ENCODE peak calls at places on chromosomes 16 and 17, in nine cellular contexts. D is CD4-positive, alpha-beta memory T cell; V is NCI-H1092 treated with DMSO at 0.1 percent for 48 hours; G is activated CD8-positive, alpha-beta T cell treated with anti-CD3 and anti-CD28 coated beads, Interleukin-2, amount 10 ng/mL, durations not matched to agents 7 days and 5 days; T is left colon; O is EH; Q is LoVo; A is CD8-positive, alpha-beta T cell; Z is myocyte. R is an unnamed sample.

GRCh38 chr17:38609280-38610031 is 3.7 kb upstream of the SRCIN1 start:
- DNase-seq in D (no peak), V (no peak), G (no peak), T (no peak), O (no peak), Q (no peak), A (no peak), Z (no peak), R (no peak)

GRCh38 chr16:66266436-66267286 is 99.8 kb upstream of the CDH5 start:
- DNase-seq in D (no peak), V (no peak), G (no peak), T (no peak), O (peak; percentile 87), Q (no peak), A (no peak), Z (peak; percentile 49), R (peak; percentile 80)

GRCh38 chr17:338442-339192 is 14.0 kb downstream of the RPH3AL start:
- DNase-seq in D (no peak), V (no peak), G (no peak), T (peak; percentile 42), O (no peak), Q (no peak), A (no peak), Z (peak; percentile 84), R (peak; percentile 48)

GRCh38 chr17:57256708-57257112 is 387 bp downstream of the MSI2 start:
- DNase-seq in D (peak; percentile 33), V (peak; percentile 54), G (peak; percentile 67), T (no peak), O (peak; percentile 17), Q (peak; percentile 59), A (no peak), Z (no peak), R (no peak)

GRCh38 chr17:888998-889401 is 90.6 kb downstream of the NXN start:
- DNase-seq in D (no peak), V (no peak), G (peak; percentile 26), T (no peak), O (no peak), Q (no peak), A (no peak), Z (peak; percentile 83), R (no peak)

GRCh38 chr16:10039220-10040096 is 142.8 kb downstream of the GRIN2A start:
- DNase-seq in D (no peak), V (no peak), G (no peak), T (no peak), O (peak; percentile 15), Q (no peak), A (no peak), Z (no peak), R (no peak)

GRCh38 chr16:27977966-27978365 is 85.5 kb downstream of the GSG1L start:
- DNase-seq in D (no peak), V (no peak), G (no peak), T (peak; percentile 14), O (no peak), Q (no peak), A (no peak), Z (peak; percentile 74), R (peak; percentile 82)

GRCh38 chr17:6608321-6608720 is 32.2 kb downstream of the KIAA0753 start:
- DNase-seq in D (no peak), V (no peak), G (no peak), T (no peak), O (peak; percentile 36), Q (no peak), A (no peak), Z (no peak), R (no peak)

GRCh38 chr17:57662021-57662420 is 83.1 kb downstream of the CCDC182 start:
- DNase-seq in D (no peak), V (peak; percentile 53), G (no peak), T (no peak), O (no peak), Q (no peak), A (no peak), Z (peak; percentile 87), R (no peak)

GRCh38 chr16:86517652-86518258 is 7.4 kb downstream of the FOXF1 start:
- DNase-seq in D (no peak), V (peak; percentile 33), G (peak; percentile 52), T (peak; percentile 76), O (peak; percentile 74), Q (peak; percentile 54), A (no peak), Z (peak; percentile 61), R (peak; percentile 83)

GRCh38 chr17:57876023-57876865 is 26.4 kb upstream of the MRPS23 start:
- DNase-seq in D (no peak), V (no peak), G (no peak), T (no peak), O (no peak), Q (no peak), A (no peak), Z (no peak), R (no peak)

GRCh38 chr17:47877368-47878034 is 18.5 kb upstream of the SP2 start:
- DNase-seq in D (no peak), V (no peak), G (no peak), T (no peak), O (no peak), Q (no peak), A (no peak), Z (no peak), R (no peak)

GRCh38 chr17:45908935-45909334 is 14.6 kb downstream of the MAPT start:
- DNase-seq in D (no peak), V (no peak), G (no peak), T (no peak), O (no peak), Q (no peak), A (no peak), Z (peak; percentile 32), R (no peak)

GRCh38 chr17:10234033-10234432 is 35.6 kb upstream of the GAS7 start:
- DNase-seq in D (no peak), V (no peak), G (no peak), T (no peak), O (no peak), Q (peak; percentile 34), A (no peak), Z (no peak), R (no peak)

GRCh38 chr16:10922328-10923145 is 19.7 kb downstream of the DEXI start:
- DNase-seq in D (no peak), V (peak; percentile 71), G (no peak), T (no peak), O (peak; percentile 55), Q (no peak), A (no peak), Z (peak; percentile 70), R (peak; percentile 92)

GRCh38 chr17:1559047-1559742 is 3.4 kb downstream of the PITPNA start:
- DNase-seq in D (no peak), V (no peak), G (no peak), T (no peak), O (no peak), Q (no peak), A (no peak), Z (no peak), R (no peak)

GRCh38 chr17:8420041-8420934 is 15.4 kb upstream of the NDEL1 start:
- DNase-seq in D (no peak), V (no peak), G (no peak), T (peak; percentile 65), O (peak; percentile 64), Q (peak; percentile 71), A (no peak), Z (peak; percentile 91), R (peak; percentile 79)

GRCh38 chr16:85387171-85387507 is 226.0 kb upstream of the GSE1 start:
- DNase-seq in D (no peak), V (no peak), G (no peak), T (peak; percentile 16), O (no peak), Q (no peak), A (no peak), Z (no peak), R (peak; percentile 4)

GRCh38 chr17:1834378-1835149 is 4.8 kb downstream of the RPA1 start:
- DNase-seq in D (peak; percentile 9), V (no peak), G (peak; percentile 54), T (no peak), O (no peak), Q (no peak), A (no peak), Z (no peak), R (no peak)

GRCh38 chr17:65430209-65430833 is 131.1 kb downstream of the AXIN2 start:
- DNase-seq in D (no peak), V (no peak), G (no peak), T (no peak), O (no peak), Q (no peak), A (no peak), Z (no peak), R (peak; percentile 65)

GRCh38 chr16:4613636-4614570 is 785 bp downstream of the UBALD1 start:
- DNase-seq in D (peak; percentile 16), V (peak; percentile 21), G (peak; percentile 48), T (no peak), O (peak; percentile 53), Q (no peak), A (no peak), Z (no peak), R (peak; percentile 46)

GRCh38 chr16:27879601-27880247 is 183.8 kb downstream of the GSG1L start:
- DNase-seq in D (no peak), V (no peak), G (no peak), T (no peak), O (no peak), Q (no peak), A (no peak), Z (no peak), R (peak; percentile 70)